ENCODE peak calls at places on chromosomes 7 and 10, in seven cellular contexts. M is heart left ventricle, V is GM12878, X is colonic mucosa, F is fibroblast of lung, B is psoas muscle, C is substantia nigra. J is an unnamed sample.

GRCh38 chr7:16261654-16262053 is 159.7 kb downstream of the CRPPA start:
- DNase-seq in B (no peak), C (no peak), M (no peak), F (no peak), V (no peak), X (no peak), J (no peak)

GRCh38 chr7:132548489-132549078 is 27.7 kb downstream of the PLXNA4 start:
- DNase-seq in B (no peak), C (no peak), M (no peak), V (no peak), X (no peak), F (peak; percentile 95), J (no peak)

GRCh38 chr10:101780818-101781654 is 2.2 kb downstream of the NPM3 start:
- DNase-seq in C (peak; percentile 60), F (peak; percentile 41), V (peak; percentile 25), B (peak; percentile 79), X (peak; percentile 71), M (peak; percentile 66), J (peak; percentile 24)

GRCh38 chr7:50953303-50953702 is 170.6 kb upstream of the GRB10 start:
- DNase-seq in B (no peak), F (no peak), X (no peak), V (no peak), M (peak; percentile 37), C (no peak), J (no peak)

GRCh38 chr10:130326954-130327353 is 190.8 kb downstream of the GLRX3 start:
- DNase-seq in M (no peak), C (no peak), X (no peak), V (no peak), B (no peak), F (no peak), J (no peak)

GRCh38 chr7:74029094-74029785 is 1.3 kb downstream of the ELN start:
- DNase-seq in F (no peak), V (no peak), B (no peak), M (peak; percentile 53), C (no peak), X (no peak), J (no peak)

GRCh38 chr7:74412061-74412460 is 41.6 kb upstream of the GTF2IRD1 start:
- DNase-seq in V (no peak), B (no peak), M (no peak), X (no peak), F (no peak), C (no peak), J (no peak)

GRCh38 chr10:99908512-99908911 is 101.2 kb downstream of the DNMBP start:
- DNase-seq in M (no peak), C (no peak), V (no peak), X (no peak), F (peak; percentile 28), B (no peak), J (no peak)

GRCh38 chr10:59877191-59877671 is 29.1 kb downstream of the CCDC6 start:
- DNase-seq in X (peak; percentile 15), B (no peak), V (no peak), F (peak; percentile 85), M (no peak), C (no peak), J (no peak)

GRCh38 chr7:80613519-80613918 is 24.9 kb upstream of the CD36 start:
- DNase-seq in F (no peak), B (no peak), V (no peak), X (no peak), C (no peak), M (no peak), J (no peak)

GRCh38 chr7:100847360-100847759 is 5.2 kb upstream of the SLC12A9 start:
- DNase-seq in X (no peak), C (no peak), V (no peak), F (no peak), B (no peak), M (no peak), J (no peak)

GRCh38 chr7:119724041-119724792 is 548.8 kb upstream of the KCND2 start:
- DNase-seq in B (no peak), C (no peak), M (no peak), X (no peak), F (no peak), V (no peak), J (no peak)

GRCh38 chr10:4931587-4931986 is 31.6 kb upstream of the AKR1C1 start:
- DNase-seq in M (no peak), F (no peak), X (no peak), C (no peak), V (no peak), B (no peak), J (no peak)

GRCh38 chr10:60003709-60004191 is 97.4 kb upstream of the CCDC6 start:
- DNase-seq in X (no peak), F (no peak), M (no peak), B (no peak), V (no peak), C (no peak), J (no peak)

GRCh38 chr7:155728116-155728515 is 83.7 kb downstream of the RBM33 start:
- DNase-seq in X (no peak), F (no peak), B (no peak), M (no peak), V (no peak), C (no peak), J (no peak)

GRCh38 chr7:155731375-155731774 is 80.9 kb downstream of the SHH start:
- DNase-seq in V (no peak), C (no peak), M (no peak), X (no peak), B (no peak), F (peak; percentile 29), J (no peak)

GRCh38 chr7:155727616-155728015 is 83.2 kb downstream of the RBM33 start:
- DNase-seq in M (no peak), B (no peak), C (no peak), F (no peak), V (no peak), X (no peak), J (no peak)

GRCh38 chr7:155731871-155732270 is 80.4 kb downstream of the SHH start:
- DNase-seq in M (no peak), X (no peak), V (no peak), B (no peak), F (no peak), C (no peak), J (no peak)

DNA sequence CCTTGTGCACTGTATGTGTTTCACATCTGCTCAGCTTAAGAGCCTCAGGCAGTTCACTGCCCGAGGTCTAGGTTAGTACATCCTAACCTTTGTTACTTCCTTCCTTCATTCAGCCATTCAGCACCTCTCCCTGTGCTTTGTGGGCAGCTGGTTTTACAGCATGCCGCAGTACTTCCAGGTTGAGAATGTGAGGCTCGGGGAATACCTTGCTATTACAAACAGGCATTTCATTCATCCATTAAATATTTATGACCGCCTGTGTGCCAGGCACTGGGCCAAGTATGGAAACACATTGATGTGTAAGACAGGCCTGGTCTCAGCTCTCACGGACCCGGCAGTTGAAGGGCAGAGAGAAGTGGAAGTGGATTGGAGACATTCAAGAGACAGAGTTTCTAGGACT is 82.4 kb downstream of the SHH start:
- DNase-seq in B (no peak), M (peak; percentile 45), V (no peak), X (peak; percentile 34), F (peak; percentile 73), C (no peak), J (no peak)
- H3K27ac ChIP-seq in B (no peak overlapping the region), M (no peak overlapping the region), V (no peak overlapping the region), X (no peak overlapping the region), F (no peak overlapping the region), C (no peak overlapping the region), J (no peak overlapping the region)

GRCh38 chr7:11540271-11540761 is 291.7 kb downstream of the THSD7A start:
- DNase-seq in V (no peak), M (no peak), C (no peak), F (peak; percentile 88), X (no peak), B (no peak), J (no peak)
- H3K27ac ChIP-seq in V (no peak overlapping the region), M (no peak overlapping the region), C (no peak overlapping the region), F (no peak overlapping the region), X (no peak overlapping the region), B (no peak overlapping the region), J (peak overlapping the region; percentile 39)

GRCh38 chr7:140537750-140538482 is 58.6 kb upstream of the MKRN1 start:
- DNase-seq in X (no peak), F (no peak), V (no peak), B (peak; percentile 40), C (no peak), M (no peak), J (no peak)

GRCh38 chr7:140541513-140542192 is 62.3 kb upstream of the MKRN1 start:
- DNase-seq in B (peak; percentile 79), X (peak; percentile 69), V (no peak), M (peak; percentile 77), F (peak; percentile 94), C (no peak), J (peak; percentile 93)

GRCh38 chr7:140541176-140541512 is 61.8 kb upstream of the MKRN1 start:
- DNase-seq in M (no peak), F (no peak), V (no peak), C (no peak), X (no peak), B (peak; percentile 40), J (no peak)

GRCh38 chr7:140540142-140540777 is 61.0 kb upstream of the MKRN1 start:
- DNase-seq in M (no peak), F (no peak), V (no peak), X (no peak), B (peak; percentile 28), C (no peak), J (no peak)

GRCh38 chr7:140539466-140539865 is 60.2 kb upstream of the MKRN1 start:
- DNase-seq in F (no peak), B (peak; percentile 29), C (no peak), M (no peak), V (no peak), X (no peak), J (no peak)
- H3K27ac ChIP-seq in F (peak overlapping the region; percentile 6), B (no peak overlapping the region), C (no peak overlapping the region), M (peak overlapping the region; percentile 5), V (no peak overlapping the region), X (no peak overlapping the region), J (peak overlapping the region; percentile 93)

GRCh38 chr7:12809476-12809875 is 122.0 kb downstream of the ARL4A start:
- DNase-seq in C (no peak), F (no peak), B (no peak), M (no peak), X (no peak), V (no peak), J (no peak)

GRCh38 chr7:12802070-12802469 is 114.6 kb downstream of the ARL4A start:
- DNase-seq in X (peak; percentile 69), C (no peak), V (no peak), B (no peak), F (no peak), M (no peak), J (no peak)

GRCh38 chr7:12803542-12803941 is 116.1 kb downstream of the ARL4A start:
- DNase-seq in M (no peak), F (no peak), X (no peak), V (no peak), B (no peak), C (no peak), J (no peak)

GRCh38 chr7:12805518-12805928 is 118.1 kb downstream of the ARL4A start:
- DNase-seq in M (no peak), V (no peak), X (no peak), B (no peak), F (no peak), C (no peak), J (no peak)

DNA sequence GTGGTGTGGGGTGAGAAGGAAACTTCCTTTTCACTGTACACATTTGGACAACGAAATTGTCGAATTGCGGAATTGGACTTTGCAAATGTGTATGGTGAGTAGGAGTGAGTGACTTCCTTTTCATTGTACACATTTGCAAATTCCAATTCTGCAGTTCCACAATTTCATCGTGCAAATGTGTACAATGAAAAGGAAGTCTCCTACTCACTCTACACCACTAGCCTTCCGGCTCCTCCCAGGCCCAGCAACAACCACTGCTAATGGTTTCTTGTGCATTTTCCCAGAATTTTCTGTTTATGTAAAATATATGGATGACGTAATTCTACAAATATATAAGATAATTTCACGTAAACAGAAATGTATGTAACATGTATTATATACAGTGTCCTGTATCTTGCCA is 118.5 kb downstream of the ARL4A start:
- DNase-seq in B (no peak), M (no peak), F (no peak), V (no peak), X (no peak), C (no peak), J (no peak)
- H3K27ac ChIP-seq in B (no peak overlapping the region), M (no peak overlapping the region), F (no peak overlapping the region), V (no peak overlapping the region), X (no peak overlapping the region), C (no peak overlapping the region), J (no peak overlapping the region)